ENCODE peak calls at places on chromosomes 16 and 17, in six cellular contexts. One of them, this sample, is unnamed.

GRCh38 chr17:64291268-64291851 is 28.3 kb upstream of the TEX2 start:
- DNase-seq in NCI-H748 treated with DMSO at 0.1 percent for 48 hours: no peak
- DNase-seq in suprapubic skin: no peak
- DNase-seq in stimulated activated naive CD4-positive, alpha-beta T cell: no peak
- DNase-seq in stimulated activated CD8-positive, alpha-beta memory T cell treated with anti-CD3 and anti-CD28 coated beads, Interleukin-2, amount 100 ng/mL, for 48 hours: no peak
- DNase-seq in fibroblast of pulmonary artery: no peak
- DNase-seq in this sample: no peak

GRCh38 chr16:88445583-88445960 is 7.5 kb upstream of the ZFPM1 start:
- DNase-seq in stimulated activated naive CD4-positive, alpha-beta T cell: no peak
- DNase-seq in NCI-H748 treated with DMSO at 0.1 percent for 48 hours: no peak
- DNase-seq in fibroblast of pulmonary artery: no peak
- DNase-seq in suprapubic skin: no peak
- DNase-seq in stimulated activated CD8-positive, alpha-beta memory T cell treated with anti-CD3 and anti-CD28 coated beads, Interleukin-2, amount 100 ng/mL, for 48 hours: no peak
- DNase-seq in this sample: no peak

GRCh38 chr16:354286-354881 is 1.9 kb upstream of the AXIN1 start:
- DNase-seq in stimulated activated CD8-positive, alpha-beta memory T cell treated with anti-CD3 and anti-CD28 coated beads, Interleukin-2, amount 100 ng/mL, for 48 hours: no peak
- DNase-seq in fibroblast of pulmonary artery: no peak
- DNase-seq in suprapubic skin: peak
- DNase-seq in stimulated activated naive CD4-positive, alpha-beta T cell: no peak
- DNase-seq in NCI-H748 treated with DMSO at 0.1 percent for 48 hours: no peak
- DNase-seq in this sample: no peak

GRCh38 chr17:72349508-72350472 is 229.0 kb downstream of the SOX9 start:
- DNase-seq in stimulated activated naive CD4-positive, alpha-beta T cell: no peak
- DNase-seq in suprapubic skin: peak
- DNase-seq in fibroblast of pulmonary artery: no peak
- DNase-seq in stimulated activated CD8-positive, alpha-beta memory T cell treated with anti-CD3 and anti-CD28 coated beads, Interleukin-2, amount 100 ng/mL, for 48 hours: no peak
- DNase-seq in NCI-H748 treated with DMSO at 0.1 percent for 48 hours: no peak
- DNase-seq in this sample: no peak

GRCh38 chr17:82802141-82802540 is 37.7 kb downstream of the ZNF750 start:
- DNase-seq in NCI-H748 treated with DMSO at 0.1 percent for 48 hours: no peak
- DNase-seq in fibroblast of pulmonary artery: peak
- DNase-seq in suprapubic skin: no peak
- DNase-seq in stimulated activated CD8-positive, alpha-beta memory T cell treated with anti-CD3 and anti-CD28 coated beads, Interleukin-2, amount 100 ng/mL, for 48 hours: no peak
- DNase-seq in stimulated activated naive CD4-positive, alpha-beta T cell: no peak
- DNase-seq in this sample: no peak

GRCh38 chr17:80145076-80146075 is 1.6 kb downstream of the EIF4A3 start:
- DNase-seq in NCI-H748 treated with DMSO at 0.1 percent for 48 hours: no peak
- DNase-seq in suprapubic skin: no peak
- DNase-seq in stimulated activated naive CD4-positive, alpha-beta T cell: no peak
- DNase-seq in stimulated activated CD8-positive, alpha-beta memory T cell treated with anti-CD3 and anti-CD28 coated beads, Interleukin-2, amount 100 ng/mL, for 48 hours: no peak
- DNase-seq in fibroblast of pulmonary artery: no peak
- DNase-seq in this sample: no peak

GRCh38 chr16:85172465-85173071 is 60.3 kb upstream of the CIBAR2 start:
- DNase-seq in fibroblast of pulmonary artery: peak
- DNase-seq in stimulated activated naive CD4-positive, alpha-beta T cell: no peak
- DNase-seq in stimulated activated CD8-positive, alpha-beta memory T cell treated with anti-CD3 and anti-CD28 coated beads, Interleukin-2, amount 100 ng/mL, for 48 hours: no peak
- DNase-seq in suprapubic skin: no peak
- DNase-seq in NCI-H748 treated with DMSO at 0.1 percent for 48 hours: no peak
- DNase-seq in this sample: no peak

GRCh38 chr16:50272111-50272571 is 5.8 kb downstream of the ADCY7 start:
- DNase-seq in NCI-H748 treated with DMSO at 0.1 percent for 48 hours: no peak
- DNase-seq in stimulated activated naive CD4-positive, alpha-beta T cell: no peak
- DNase-seq in fibroblast of pulmonary artery: no peak
- DNase-seq in stimulated activated CD8-positive, alpha-beta memory T cell treated with anti-CD3 and anti-CD28 coated beads, Interleukin-2, amount 100 ng/mL, for 48 hours: no peak
- DNase-seq in suprapubic skin: peak
- DNase-seq in this sample: no peak

GRCh38 chr17:28726396-28726911 is 421 bp upstream of the TLCD1 start:
- DNase-seq in fibroblast of pulmonary artery: peak
- DNase-seq in stimulated activated CD8-positive, alpha-beta memory T cell treated with anti-CD3 and anti-CD28 coated beads, Interleukin-2, amount 100 ng/mL, for 48 hours: peak
- DNase-seq in suprapubic skin: no peak
- DNase-seq in NCI-H748 treated with DMSO at 0.1 percent for 48 hours: peak
- DNase-seq in stimulated activated naive CD4-positive, alpha-beta T cell: peak
- DNase-seq in this sample: no peak

GRCh38 chr16:24102120-24102740 is 153.9 kb upstream of the CACNG3 start:
- DNase-seq in suprapubic skin: no peak
- DNase-seq in stimulated activated CD8-positive, alpha-beta memory T cell treated with anti-CD3 and anti-CD28 coated beads, Interleukin-2, amount 100 ng/mL, for 48 hours: no peak
- DNase-seq in NCI-H748 treated with DMSO at 0.1 percent for 48 hours: peak
- DNase-seq in stimulated activated naive CD4-positive, alpha-beta T cell: no peak
- DNase-seq in fibroblast of pulmonary artery: no peak
- DNase-seq in this sample: no peak

GRCh38 chr16:3959148-3959547 is 78.6 kb upstream of the CREBBP start:
- DNase-seq in NCI-H748 treated with DMSO at 0.1 percent for 48 hours: no peak
- DNase-seq in stimulated activated CD8-positive, alpha-beta memory T cell treated with anti-CD3 and anti-CD28 coated beads, Interleukin-2, amount 100 ng/mL, for 48 hours: no peak
- DNase-seq in suprapubic skin: no peak
- DNase-seq in stimulated activated naive CD4-positive, alpha-beta T cell: no peak
- DNase-seq in fibroblast of pulmonary artery: peak
- DNase-seq in this sample: no peak

GRCh38 chr17:31931781-31932180 is 5.0 kb upstream of the SUZ12 start:
- DNase-seq in NCI-H748 treated with DMSO at 0.1 percent for 48 hours: no peak
- DNase-seq in stimulated activated naive CD4-positive, alpha-beta T cell: no peak
- DNase-seq in suprapubic skin: no peak
- DNase-seq in fibroblast of pulmonary artery: no peak
- DNase-seq in stimulated activated CD8-positive, alpha-beta memory T cell treated with anti-CD3 and anti-CD28 coated beads, Interleukin-2, amount 100 ng/mL, for 48 hours: no peak
- DNase-seq in this sample: no peak

GRCh38 chr17:82434216-82434565 is 15.8 kb upstream of the OGFOD3 start:
- DNase-seq in stimulated activated naive CD4-positive, alpha-beta T cell: no peak
- DNase-seq in stimulated activated CD8-positive, alpha-beta memory T cell treated with anti-CD3 and anti-CD28 coated beads, Interleukin-2, amount 100 ng/mL, for 48 hours: no peak
- DNase-seq in NCI-H748 treated with DMSO at 0.1 percent for 48 hours: no peak
- DNase-seq in fibroblast of pulmonary artery: no peak
- DNase-seq in suprapubic skin: peak
- DNase-seq in this sample: no peak

GRCh38 chr17:39813631-39814030 is 50.5 kb downstream of the IKZF3 start:
- DNase-seq in suprapubic skin: no peak
- DNase-seq in stimulated activated naive CD4-positive, alpha-beta T cell: peak
- DNase-seq in fibroblast of pulmonary artery: no peak
- DNase-seq in NCI-H748 treated with DMSO at 0.1 percent for 48 hours: no peak
- DNase-seq in stimulated activated CD8-positive, alpha-beta memory T cell treated with anti-CD3 and anti-CD28 coated beads, Interleukin-2, amount 100 ng/mL, for 48 hours: peak
- DNase-seq in this sample: no peak

GRCh38 chr17:34261568-34261967 is 6.5 kb downstream of the CCL2 start:
- DNase-seq in suprapubic skin: no peak
- DNase-seq in NCI-H748 treated with DMSO at 0.1 percent for 48 hours: no peak
- DNase-seq in stimulated activated CD8-positive, alpha-beta memory T cell treated with anti-CD3 and anti-CD28 coated beads, Interleukin-2, amount 100 ng/mL, for 48 hours: no peak
- DNase-seq in fibroblast of pulmonary artery: no peak
- DNase-seq in stimulated activated naive CD4-positive, alpha-beta T cell: no peak
- DNase-seq in this sample: no peak

GRCh38 chr17:3635474-3636153 is 436 bp downstream of the SHPK start:
- DNase-seq in NCI-H748 treated with DMSO at 0.1 percent for 48 hours: no peak
- DNase-seq in stimulated activated CD8-positive, alpha-beta memory T cell treated with anti-CD3 and anti-CD28 coated beads, Interleukin-2, amount 100 ng/mL, for 48 hours: no peak
- DNase-seq in suprapubic skin: no peak
- DNase-seq in stimulated activated naive CD4-positive, alpha-beta T cell: no peak
- DNase-seq in fibroblast of pulmonary artery: no peak
- DNase-seq in this sample: no peak

GRCh38 chr17:36939944-36940312 is 2.7 kb downstream of the LHX1 start:
- DNase-seq in stimulated activated CD8-positive, alpha-beta memory T cell treated with anti-CD3 and anti-CD28 coated beads, Interleukin-2, amount 100 ng/mL, for 48 hours: no peak
- DNase-seq in fibroblast of pulmonary artery: no peak
- DNase-seq in stimulated activated naive CD4-positive, alpha-beta T cell: no peak
- DNase-seq in suprapubic skin: no peak
- DNase-seq in NCI-H748 treated with DMSO at 0.1 percent for 48 hours: no peak
- DNase-seq in this sample: no peak

GRCh38 chr17:70446446-70446845 is 277.1 kb downstream of the KCNJ2 start:
- DNase-seq in fibroblast of pulmonary artery: no peak
- DNase-seq in stimulated activated naive CD4-positive, alpha-beta T cell: no peak
- DNase-seq in stimulated activated CD8-positive, alpha-beta memory T cell treated with anti-CD3 and anti-CD28 coated beads, Interleukin-2, amount 100 ng/mL, for 48 hours: no peak
- DNase-seq in suprapubic skin: no peak
- DNase-seq in NCI-H748 treated with DMSO at 0.1 percent for 48 hours: no peak
- DNase-seq in this sample: no peak

GRCh38 chr16:21603920-21604319 is 4.5 kb downstream of the METTL9 start:
- DNase-seq in stimulated activated naive CD4-positive, alpha-beta T cell: no peak
- DNase-seq in stimulated activated CD8-positive, alpha-beta memory T cell treated with anti-CD3 and anti-CD28 coated beads, Interleukin-2, amount 100 ng/mL, for 48 hours: no peak
- DNase-seq in fibroblast of pulmonary artery: peak
- DNase-seq in NCI-H748 treated with DMSO at 0.1 percent for 48 hours: no peak
- DNase-seq in suprapubic skin: no peak
- DNase-seq in this sample: no peak

GRCh38 chr16:78437352-78437968 is 338.0 kb downstream of the WWOX start:
- DNase-seq in stimulated activated naive CD4-positive, alpha-beta T cell: no peak
- DNase-seq in NCI-H748 treated with DMSO at 0.1 percent for 48 hours: no peak
- DNase-seq in suprapubic skin: no peak
- DNase-seq in stimulated activated CD8-positive, alpha-beta memory T cell treated with anti-CD3 and anti-CD28 coated beads, Interleukin-2, amount 100 ng/mL, for 48 hours: peak
- DNase-seq in fibroblast of pulmonary artery: peak
- DNase-seq in this sample: no peak

GRCh38 chr17:2335726-2336214 is 487 bp downstream of the TSR1 start:
- DNase-seq in fibroblast of pulmonary artery: no peak
- DNase-seq in suprapubic skin: no peak
- DNase-seq in stimulated activated naive CD4-positive, alpha-beta T cell: no peak
- DNase-seq in stimulated activated CD8-positive, alpha-beta memory T cell treated with anti-CD3 and anti-CD28 coated beads, Interleukin-2, amount 100 ng/mL, for 48 hours: no peak
- DNase-seq in NCI-H748 treated with DMSO at 0.1 percent for 48 hours: no peak
- DNase-seq in this sample: no peak

GRCh38 chr17:28346746-28347246 is 10.5 kb downstream of the POLDIP2 start:
- DNase-seq in fibroblast of pulmonary artery: no peak
- DNase-seq in stimulated activated naive CD4-positive, alpha-beta T cell: no peak
- DNase-seq in stimulated activated CD8-positive, alpha-beta memory T cell treated with anti-CD3 and anti-CD28 coated beads, Interleukin-2, amount 100 ng/mL, for 48 hours: no peak
- DNase-seq in NCI-H748 treated with DMSO at 0.1 percent for 48 hours: no peak
- DNase-seq in suprapubic skin: no peak
- DNase-seq in this sample: no peak

This sample was measured in coronary artery.